ENCODE peak calls at places on chromosomes 3 and 15, in eight cellular contexts. I is kidney epithelial cell; N is CD8-positive, alpha-beta T cell; F is mammary epithelial cell; Y is glutamatergic neuron; Q is foreskin keratinocyte; U is heart right ventricle; G is endothelial cell. T is an unnamed sample.

GRCh38 chr3:22900296-22900695 is 302.8 kb upstream of the UBE2E2 start:
- DNase-seq in I (no peak), N (no peak), F (no peak), Y (no peak), Q (no peak), U (no peak), G (no peak), T (no peak)

GRCh38 chr15:73305331-73306211 is 63.2 kb downstream of the HCN4 start:
- DNase-seq in I (peak), N (no peak), F (peak), Y (peak), Q (peak), U (no peak), G (peak), T (no peak)

GRCh38 chr3:102354818-102355515 is 79.8 kb upstream of the ZPLD1 start:
- DNase-seq in I (peak), N (no peak), F (peak), Y (no peak), Q (peak), U (no peak), G (no peak), T (no peak)

GRCh38 chr3:100348727-100349126 is 14.2 kb downstream of the NIT2 start:
- DNase-seq in I (no peak), N (no peak), F (no peak), Y (no peak), Q (no peak), U (no peak), G (no peak), T (no peak)

GRCh38 chr3:9308298-9308990 is 54.4 kb upstream of the THUMPD3 start:
- DNase-seq in I (no peak), N (no peak), F (no peak), Y (no peak), Q (no peak), U (no peak), G (no peak), T (no peak)

GRCh38 chr3:171206283-171206682 is 179.8 kb upstream of the SLC2A2 start:
- DNase-seq in I (no peak), N (no peak), F (peak), Y (no peak), Q (no peak), U (no peak), G (no peak), T (no peak)

GRCh38 chr3:61663728-61664492 is 102.5 kb downstream of the PTPRG start:
- DNase-seq in I (peak), N (no peak), F (peak), Y (no peak), Q (peak), U (no peak), G (no peak), T (no peak)

GRCh38 chr3:1350885-1351284 is 258.1 kb downstream of the CNTN6 start:
- DNase-seq in I (no peak), N (no peak), F (no peak), Y (no peak), Q (no peak), U (no peak), G (no peak), T (no peak)

GRCh38 chr15:38610748-38611147 is 46.1 kb upstream of the RASGRP1 start:
- DNase-seq in I (no peak), N (no peak), F (no peak), Y (no peak), Q (no peak), U (no peak), G (no peak), T (no peak)

GRCh38 chr3:45064512-45065372 is 38.6 kb downstream of the CLEC3B start:
- DNase-seq in I (peak), N (peak), F (peak), Y (no peak), Q (peak), U (no peak), G (no peak), T (no peak)

GRCh38 chr3:71247221-71247947 is 336.1 kb downstream of the FOXP1 start:
- DNase-seq in I (no peak), N (no peak), F (peak), Y (peak), Q (peak), U (no peak), G (no peak), T (no peak)

GRCh38 chr15:70524470-70524869 is 238.9 kb downstream of the UACA start:
- DNase-seq in I (no peak), N (no peak), F (no peak), Y (no peak), Q (no peak), U (no peak), G (no peak), T (no peak)

GRCh38 chr3:17755836-17756235 is 13.4 kb upstream of the TBC1D5 start:
- DNase-seq in I (no peak), N (no peak), F (peak), Y (no peak), Q (peak), U (no peak), G (no peak), T (no peak)

GRCh38 chr3:153291052-153291689 is 129.1 kb downstream of the RAP2B start:
- DNase-seq in I (no peak), N (no peak), F (peak), Y (no peak), Q (peak), U (no peak), G (no peak), T (no peak)

GRCh38 chr3:40780801-40781406 is 256.1 kb downstream of the ZNF621 start:
- DNase-seq in I (no peak), N (no peak), F (peak), Y (peak), Q (peak), U (peak), G (no peak), T (no peak)

GRCh38 chr15:57213783-57214366 is 162.4 kb upstream of the CGNL1 start:
- DNase-seq in I (no peak), N (no peak), F (peak), Y (no peak), Q (peak), U (no peak), G (no peak), T (no peak)

GRCh38 chr3:172716476-172716875 is 5.6 kb upstream of the NCEH1 start:
- DNase-seq in I (no peak), N (no peak), F (no peak), Y (no peak), Q (no peak), U (no peak), G (no peak), T (no peak)

GRCh38 chr3:27606537-27606936 is 115.6 kb downstream of the EOMES start:
- DNase-seq in I (no peak), N (no peak), F (peak), Y (no peak), Q (peak), U (no peak), G (no peak), T (no peak)

GRCh38 chr15:43911235-43911661 is 84.4 kb downstream of the WDR76 start:
- DNase-seq in I (no peak), N (no peak), F (peak), Y (no peak), Q (peak), U (no peak), G (no peak), T (no peak)

GRCh38 chr15:56052389-56053045 is 59.1 kb upstream of the NEDD4 start:
- DNase-seq in I (no peak), N (no peak), F (peak), Y (no peak), Q (peak), U (no peak), G (no peak), T (no peak)

GRCh38 chr3:71725279-71725991 is at the start of gene EIF4E3:
- DNase-seq in I (no peak), N (peak), F (no peak), Y (peak), Q (no peak), U (peak), G (peak), T (no peak)

GRCh38 chr15:85379403-85380131 is 836 bp upstream of the AKAP13 start:
- DNase-seq in I (no peak), N (peak), F (peak), Y (no peak), Q (peak), U (no peak), G (peak), T (no peak)

GRCh38 chr3:196756738-196757137 is 17.1 kb downstream of the PAK2 start:
- DNase-seq in I (no peak), N (no peak), F (no peak), Y (no peak), Q (no peak), U (no peak), G (no peak), T (no peak)

GRCh38 chr3:196749125-196749524 is 9.5 kb downstream of the PAK2 start:
- DNase-seq in I (no peak), N (no peak), F (no peak), Y (no peak), Q (no peak), U (no peak), G (no peak), T (no peak)

GRCh38 chr3:196753201-196753600 is 13.5 kb downstream of the PAK2 start:
- DNase-seq in I (no peak), N (no peak), F (no peak), Y (no peak), Q (no peak), U (no peak), G (no peak), T (no peak)

GRCh38 chr3:196757876-196758739 is 18.5 kb downstream of the PAK2 start:
- DNase-seq in I (no peak), N (no peak), F (peak), Y (no peak), Q (no peak), U (no peak), G (no peak), T (no peak)

DNA sequence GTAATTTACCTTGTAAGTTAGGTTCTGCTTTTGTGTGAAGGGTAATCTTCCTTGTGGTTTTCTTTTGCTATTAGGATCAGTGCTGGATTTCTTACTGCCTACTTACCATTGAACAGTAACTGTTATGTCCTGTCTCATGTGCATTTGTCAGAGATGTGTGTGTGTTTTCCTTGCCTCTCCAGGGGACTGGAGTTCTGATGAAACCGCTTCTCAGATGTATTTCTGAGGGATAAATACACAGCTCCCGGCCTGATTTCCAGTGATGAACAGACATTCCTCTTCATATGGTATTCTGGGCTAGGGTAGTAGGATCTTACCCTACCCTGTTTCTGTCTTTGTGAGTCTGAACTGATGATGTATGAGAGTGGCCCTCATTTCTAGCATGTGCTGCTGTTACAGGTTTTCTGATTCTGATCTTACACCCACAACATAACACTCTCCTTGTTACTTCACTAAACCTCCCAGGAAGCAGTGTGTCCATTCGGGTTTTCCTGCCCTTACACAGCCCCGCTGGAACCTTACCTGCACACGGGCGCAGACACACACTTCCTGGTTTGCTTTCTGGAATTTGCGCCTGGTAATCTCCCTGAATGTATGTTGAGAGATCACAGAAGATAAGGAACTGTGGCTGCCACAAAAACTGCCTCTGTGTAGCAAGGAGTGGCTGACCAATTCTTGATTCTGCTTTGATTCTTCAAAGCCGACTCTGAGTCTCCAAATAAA is 14.7 kb downstream of the PAK2 start:
- DNase-seq in I (no peak), N (no peak), F (no peak), Y (no peak), Q (no peak), U (no peak), G (no peak), T (no peak)
- TF ChIP-seq CTCF in I (no peak), N (no peak), F (no peak), Y (no peak), Q (no peak), U (no peak), G (no peak), T (no peak)

DNA sequence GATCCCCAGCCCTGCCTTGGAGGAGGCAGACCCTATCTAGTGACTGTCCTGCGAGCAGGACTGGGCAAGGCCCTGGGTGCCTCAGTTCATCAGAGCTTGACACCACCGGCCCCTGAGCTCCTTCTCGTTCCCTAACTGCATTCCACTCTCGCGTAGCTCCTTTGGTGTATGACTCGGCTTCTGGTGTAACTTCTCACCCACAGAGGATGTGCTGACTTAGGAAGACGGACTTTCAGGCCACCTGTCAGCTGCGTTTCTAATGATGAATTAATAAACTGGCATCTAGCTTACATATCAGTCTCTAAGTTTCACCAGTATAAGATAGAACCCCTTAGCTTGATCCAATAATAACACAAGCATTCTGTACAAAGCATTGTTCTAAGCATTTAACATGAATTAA is 17.5 kb downstream of the ABCF3 start:
- DNase-seq in I (no peak), N (no peak), F (no peak), Y (no peak), Q (no peak), U (no peak), G (no peak), T (no peak)
- TF ChIP-seq CTCF in I (no peak), N (no peak), F (no peak), Y (no peak), Q (no peak), U (no peak), G (no peak), T (no peak)

DNA sequence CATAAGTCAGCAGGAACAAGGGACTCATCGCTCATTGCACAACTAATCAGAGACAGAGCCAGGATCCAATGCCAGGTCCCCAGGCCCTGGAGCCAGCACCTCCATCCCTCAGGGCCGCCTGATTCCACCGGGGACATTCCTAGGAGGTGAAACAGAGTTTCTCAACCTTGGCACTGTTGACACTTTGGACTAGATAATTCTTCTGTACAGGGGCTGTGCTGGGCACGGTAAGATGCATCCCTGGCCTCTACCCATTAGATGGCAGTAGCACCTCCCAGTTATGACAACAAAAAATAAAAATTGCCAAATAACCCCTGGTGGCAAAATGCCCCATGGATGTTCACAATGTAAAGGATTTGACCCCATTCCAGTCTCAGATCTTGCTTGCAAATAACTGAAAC is 127.7 kb downstream of the MTHFS start:
- DNase-seq in I (no peak), N (no peak), F (peak), Y (no peak), Q (peak), U (no peak), G (no peak), T (no peak)
- TF ChIP-seq CTCF in I (no peak), N (no peak), F (peak), Y (no peak), Q (peak), U (no peak), G (no peak), T (no peak)

GRCh38 chr3:186939536-186939935 is 9.2 kb downstream of the ST6GAL1 start:
- DNase-seq in I (no peak), N (no peak), F (no peak), Y (no peak), Q (no peak), U (no peak), G (no peak), T (no peak)
- TF ChIP-seq CTCF in I (no peak), N (no peak), F (no peak), Y (no peak), Q (no peak), U (no peak), G (no peak), T (no peak)